ENCODE peak calls at places on chromosomes 1 and 21, in seven cellular contexts. M is transverse colon, I is cardiac muscle cell, R is skeletal muscle cell, X is dorsolateral prefrontal cortex, Z is HCT116, E is fibroblast of pulmonary artery. B is an unnamed sample.
A peak's percentile ranks its signal among the peaks of the same experiment; 100 is the strongest.

GRCh38 chr1:119209943-119210342 is 69.5 kb upstream of the WARS2 start:
- DNase-seq in M (no peak), I (no peak), R (no peak), X (no peak), Z (no peak), E (no peak), B (no peak)

GRCh38 chr1:184563308-184563707 is 176.5 kb downstream of the C1orf21 start:
- DNase-seq in M (no peak), I (peak; percentile 63), R (no peak), X (no peak), Z (no peak), E (peak; percentile 64), B (no peak)

GRCh38 chr1:56225964-56226594 is 353.3 kb downstream of the PLPP3 start:
- DNase-seq in M (no peak), I (no peak), R (no peak), X (no peak), Z (no peak), E (no peak), B (no peak)

GRCh38 chr1:28966617-28967016 is 52.2 kb downstream of the EPB41 start:
- DNase-seq in M (no peak), I (no peak), R (no peak), X (no peak), Z (no peak), E (no peak), B (no peak)

GRCh38 chr1:89607888-89608626 is 24.9 kb upstream of the LRRC8C start:
- DNase-seq in M (no peak), I (peak; percentile 77), R (no peak), X (no peak), Z (no peak), E (peak; percentile 72), B (no peak)

GRCh38 chr1:11536573-11537379 is 57.8 kb downstream of the DISP3 start:
- DNase-seq in M (no peak), I (no peak), R (no peak), X (no peak), Z (no peak), E (no peak), B (no peak)

GRCh38 chr1:230288641-230289349 is 137.3 kb downstream of the PGBD5 start:
- DNase-seq in M (no peak), I (peak; percentile 33), R (no peak), X (no peak), Z (no peak), E (peak; percentile 23), B (no peak)

GRCh38 chr1:230825804-230826160 is 42.5 kb downstream of the C1orf198 start:
- DNase-seq in M (no peak), I (no peak), R (no peak), X (no peak), Z (no peak), E (no peak), B (no peak)

GRCh38 chr1:20732071-20732587 is 374 bp downstream of the SH2D5 start:
- DNase-seq in M (peak; percentile 47), I (peak; percentile 56), R (peak; percentile 20), X (peak; percentile 67), Z (no peak), E (peak; percentile 57), B (no peak)

GRCh38 chr21:26679299-26679698 is 106.2 kb upstream of the CYYR1 start:
- DNase-seq in M (no peak), I (no peak), R (no peak), X (no peak), Z (no peak), E (no peak), B (no peak)

GRCh38 chr1:151939789-151940188 is 30.5 kb upstream of the THEM4 start:
- DNase-seq in M (no peak), I (no peak), R (no peak), X (no peak), Z (no peak), E (no peak), B (no peak)

GRCh38 chr1:59230622-59231021 is 66.3 kb upstream of the FGGY start:
- DNase-seq in M (no peak), I (no peak), R (no peak), X (no peak), Z (no peak), E (no peak), B (peak; percentile 14)

GRCh38 chr1:25834894-25835293 is 15.1 kb downstream of the MTFR1L start:
- DNase-seq in M (no peak), I (peak; percentile 35), R (no peak), X (no peak), Z (no peak), E (peak; percentile 23), B (no peak)

GRCh38 chr1:65844990-65845757 is 52.5 kb downstream of the PDE4B start:
- DNase-seq in M (no peak), I (no peak), R (no peak), X (no peak), Z (no peak), E (no peak), B (no peak)

GRCh38 chr1:201153474-201154388 is 543 bp downstream of the TMEM9 start:
- DNase-seq in M (no peak), I (no peak), R (no peak), X (no peak), Z (no peak), E (no peak), B (no peak)

GRCh38 chr1:21258331-21259134 is 31.7 kb downstream of the ECE1 start:
- DNase-seq in M (no peak), I (no peak), R (no peak), X (no peak), Z (no peak), E (no peak), B (no peak)

GRCh38 chr1:67675800-67676199 is 9.2 kb upstream of the GADD45A start:
- DNase-seq in M (no peak), I (no peak), R (peak; percentile 31), X (no peak), Z (no peak), E (no peak), B (no peak)

GRCh38 chr1:174153085-174153824 is 6.1 kb upstream of the RABGAP1L start:
- DNase-seq in M (no peak), I (no peak), R (no peak), X (no peak), Z (no peak), E (no peak), B (no peak)

GRCh38 chr1:92446990-92447681 is 39.6 kb downstream of the GFI1 start:
- DNase-seq in M (no peak), I (peak; percentile 24), R (no peak), X (no peak), Z (no peak), E (peak; percentile 4), B (no peak)

GRCh38 chr1:11847667-11848445 is at the start of gene NPPA:
- DNase-seq in M (no peak), I (no peak), R (peak; percentile 13), X (no peak), Z (no peak), E (no peak), B (no peak)

GRCh38 chr1:210448293-210448892 is 119.7 kb downstream of the HHAT start:
- DNase-seq in M (no peak), I (peak; percentile 70), R (no peak), X (peak; percentile 53), Z (peak; percentile 33), E (peak; percentile 69), B (peak; percentile 9)

GRCh38 chr1:232622981-232623380 is 7.0 kb downstream of the SIPA1L2 start:
- DNase-seq in M (peak; percentile 61), I (no peak), R (no peak), X (no peak), Z (no peak), E (no peak), B (no peak)

GRCh38 chr1:37753473-37754321 is 11.2 kb downstream of the EPHA10 start:
- DNase-seq in M (no peak), I (no peak), R (no peak), X (no peak), Z (no peak), E (no peak), B (no peak)
- H3K4me3 ChIP-seq in M (no peak overlapping the region), I (no peak overlapping the region), R (no peak overlapping the region), X (peak overlapping the region; percentile 48), Z (peak overlapping the region; percentile 51), E (no peak overlapping the region), B (no peak overlapping the region)

DNA sequence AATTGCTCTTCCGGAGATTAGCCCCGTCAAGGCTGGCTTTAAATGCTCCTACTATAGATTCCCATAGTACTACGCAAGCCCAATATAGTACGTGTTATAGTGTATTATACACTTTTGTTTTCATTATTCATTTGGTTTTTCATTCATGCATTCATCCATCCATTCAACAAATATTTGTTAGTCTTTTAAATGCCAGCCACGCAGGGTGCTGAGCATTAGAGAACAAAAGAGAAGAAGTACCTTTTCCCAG is 513 bp upstream of the RAB3GAP2 start:
- DNase-seq in M (no peak), I (no peak), R (no peak), X (no peak), Z (no peak), E (no peak), B (no peak)
- H3K4me3 ChIP-seq in M (peak overlapping the region; percentile 55), I (peak overlapping the region; percentile 84), R (peak overlapping the region; percentile 58), X (peak overlapping the region; percentile 97), Z (peak overlapping the region; percentile 93), E (peak overlapping the region; percentile 94), B (peak overlapping the region; percentile 79)

GRCh38 chr1:109210058-109210457 is 3.7 kb upstream of the SARS1 start:
- DNase-seq in M (no peak), I (no peak), R (no peak), X (no peak), Z (no peak), E (no peak), B (no peak)

GRCh38 chr1:109206324-109206723 is 7.4 kb upstream of the SARS1 start:
- DNase-seq in M (no peak), I (no peak), R (no peak), X (no peak), Z (no peak), E (no peak), B (no peak)

GRCh38 chr1:109208431-109208830 is 5.3 kb upstream of the SARS1 start:
- DNase-seq in M (no peak), I (peak; percentile 22), R (no peak), X (no peak), Z (no peak), E (no peak), B (no peak)

GRCh38 chr1:109207472-109208103 is 6.1 kb upstream of the SARS1 start:
- DNase-seq in M (no peak), I (no peak), R (no peak), X (no peak), Z (no peak), E (no peak), B (no peak)

DNA sequence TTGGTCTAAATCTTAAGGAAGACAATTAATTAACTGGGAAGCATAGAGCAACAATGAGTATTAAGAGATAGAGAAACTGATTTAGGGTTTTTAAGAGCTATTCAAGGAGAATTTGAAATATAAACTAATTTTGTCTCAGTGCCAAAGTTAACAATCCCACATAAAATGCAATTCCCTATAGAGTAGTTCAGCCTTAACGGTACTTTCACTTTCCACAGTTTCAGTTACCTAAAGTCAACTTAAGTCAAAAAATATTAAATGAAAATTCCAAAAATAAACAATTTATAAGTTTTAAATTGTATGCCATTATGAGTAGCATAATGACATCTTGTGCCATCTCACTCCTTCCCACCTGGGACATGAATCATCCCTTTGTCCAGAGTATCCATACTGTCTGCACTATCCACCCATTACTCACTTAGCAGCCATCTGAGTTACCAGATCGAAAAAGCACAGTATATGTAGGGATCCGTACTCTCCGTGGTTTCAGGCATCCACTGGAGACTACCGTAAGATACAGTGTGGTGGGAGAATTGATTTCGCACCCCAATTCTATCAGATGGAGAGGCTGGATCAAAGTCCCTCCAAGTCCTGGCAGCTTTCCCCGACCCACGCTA is 4.8 kb upstream of the SARS1 start:
- DNase-seq in M (no peak), I (peak; percentile 25), R (no peak), X (no peak), Z (no peak), E (no peak), B (no peak)
- H3K4me3 ChIP-seq in M (no peak overlapping the region), I (no peak overlapping the region), R (no peak overlapping the region), X (no peak overlapping the region), Z (no peak overlapping the region), E (peak overlapping the region; percentile 11), B (no peak overlapping the region)

GRCh38 chr1:169915150-169915549 is 21.5 kb upstream of the SCYL3 start:
- DNase-seq in M (no peak), I (no peak), R (no peak), X (no peak), Z (no peak), E (no peak), B (no peak)
- H3K4me3 ChIP-seq in M (no peak overlapping the region), I (no peak overlapping the region), R (no peak overlapping the region), X (no peak overlapping the region), Z (no peak overlapping the region), E (no peak overlapping the region), B (no peak overlapping the region)